ENCODE peak calls at places on chromosomes 5 and 9, in eight cellular contexts. Y, L, J, R, A, D, Q and Z are unnamed samples.

GRCh38 chr5:142100307-142100706 is 8.3 kb upstream of the NDFIP1 start:
- DNase-seq in Y (no peak), L (no peak), J (no peak), R (no peak), A (no peak), D (no peak), Q (no peak), Z (no peak)

GRCh38 chr5:172897691-172898512 is 61.3 kb upstream of the RPL26L1 start:
- DNase-seq in Y (peak), L (no peak), J (no peak), R (peak), A (no peak), D (peak), Q (no peak), Z (peak)

GRCh38 chr5:66789434-66789833 is 193.2 kb downstream of the MAST4 start:
- DNase-seq in Y (no peak), L (no peak), J (no peak), R (no peak), A (no peak), D (no peak), Q (no peak), Z (no peak)

GRCh38 chr5:132103380-132103951 is 29.9 kb downstream of the CSF2 start:
- DNase-seq in Y (peak), L (peak), J (no peak), R (peak), A (peak), D (peak), Q (peak), Z (peak)

GRCh38 chr5:81605299-81605698 is 145.6 kb downstream of the SSBP2 start:
- DNase-seq in Y (no peak), L (no peak), J (no peak), R (no peak), A (no peak), D (no peak), Q (no peak), Z (no peak)

GRCh38 chr5:10567181-10567591 is 3.3 kb downstream of the ANKRD33B start:
- DNase-seq in Y (no peak), L (peak), J (no peak), R (no peak), A (no peak), D (no peak), Q (no peak), Z (no peak)

GRCh38 chr5:96566775-96567174 is 95.4 kb upstream of the CAST start:
- DNase-seq in Y (no peak), L (no peak), J (no peak), R (no peak), A (no peak), D (no peak), Q (no peak), Z (no peak)

GRCh38 chr9:36018755-36019720 is 17.7 kb upstream of the RECK start:
- DNase-seq in Y (no peak), L (no peak), J (no peak), R (peak), A (no peak), D (peak), Q (no peak), Z (no peak)

GRCh38 chr9:89879711-89880110 is 274.9 kb downstream of the GADD45G start:
- DNase-seq in Y (peak), L (peak), J (peak), R (peak), A (peak), D (no peak), Q (no peak), Z (no peak)

GRCh38 chr5:179870403-179870903 is 11.8 kb upstream of the MRNIP start:
- DNase-seq in Y (peak), L (no peak), J (peak), R (no peak), A (peak), D (peak), Q (peak), Z (no peak)

GRCh38 chr5:102523541-102524175 is 24.9 kb upstream of the SLCO6A1 start:
- DNase-seq in Y (no peak), L (no peak), J (no peak), R (no peak), A (no peak), D (no peak), Q (no peak), Z (no peak)

GRCh38 chr5:180523629-180524466 is 29.7 kb downstream of the CNOT6 start:
- DNase-seq in Y (no peak), L (no peak), J (no peak), R (no peak), A (no peak), D (peak), Q (no peak), Z (no peak)

GRCh38 chr5:19771174-19771835 is 216.7 kb downstream of the CDH18 start:
- DNase-seq in Y (no peak), L (no peak), J (no peak), R (no peak), A (no peak), D (peak), Q (no peak), Z (no peak)

GRCh38 chr5:3596261-3596825 is 711 bp downstream of the IRX1 start:
- DNase-seq in Y (no peak), L (no peak), J (no peak), R (peak), A (no peak), D (no peak), Q (no peak), Z (no peak)

GRCh38 chr9:124625084-124625483 is 117.9 kb upstream of the NR5A1 start:
- DNase-seq in Y (no peak), L (no peak), J (no peak), R (no peak), A (no peak), D (no peak), Q (no peak), Z (no peak)

GRCh38 chr9:19281801-19282200 is 51.3 kb downstream of the DENND4C start:
- DNase-seq in Y (no peak), L (no peak), J (no peak), R (no peak), A (no peak), D (no peak), Q (no peak), Z (no peak)

GRCh38 chr5:130890610-130891009 is 274.4 kb downstream of the HINT1 start:
- DNase-seq in Y (no peak), L (no peak), J (no peak), R (no peak), A (no peak), D (no peak), Q (no peak), Z (no peak)

GRCh38 chr5:464843-465590 is 22.0 kb downstream of the EXOC3 start:
- DNase-seq in Y (no peak), L (no peak), J (peak), R (no peak), A (no peak), D (no peak), Q (no peak), Z (no peak)

GRCh38 chr5:60844429-60844890 is 391 bp upstream of the ELOVL7 start:
- DNase-seq in Y (no peak), L (no peak), J (no peak), R (peak), A (no peak), D (peak), Q (no peak), Z (no peak)

GRCh38 chr9:89993678-89994630 is 389.1 kb downstream of the GADD45G start:
- DNase-seq in Y (peak), L (peak), J (no peak), R (no peak), A (no peak), D (no peak), Q (peak), Z (no peak)

GRCh38 chr5:83306572-83307241 is 164.8 kb upstream of the VCAN start:
- DNase-seq in Y (peak), L (peak), J (no peak), R (peak), A (peak), D (peak), Q (peak), Z (peak)

GRCh38 chr5:141878186-141878770 is at the start of gene PCDH1:
- DNase-seq in Y (no peak), L (no peak), J (no peak), R (peak), A (peak), D (peak), Q (no peak), Z (no peak)

GRCh38 chr9:13513710-13514444 is 234.4 kb upstream of the MPDZ start:
- DNase-seq in Y (no peak), L (no peak), J (no peak), R (peak), A (no peak), D (no peak), Q (no peak), Z (no peak)

GRCh38 chr5:157562111-157562581 is 13.4 kb downstream of the ADAM19 start:
- DNase-seq in Y (peak), L (no peak), J (no peak), R (no peak), A (no peak), D (peak), Q (no peak), Z (no peak)

GRCh38 chr5:131221888-131222287 is 42.0 kb upstream of the CDC42SE2 start:
- DNase-seq in Y (no peak), L (no peak), J (no peak), R (peak), A (no peak), D (peak), Q (no peak), Z (no peak)

GRCh38 chr5:125696762-125697161 is 726.4 kb upstream of the GRAMD2B start:
- DNase-seq in Y (no peak), L (no peak), J (no peak), R (peak), A (no peak), D (peak), Q (no peak), Z (peak)

GRCh38 chr5:57231607-57232006 is 57.7 kb downstream of the GPBP1 start:
- DNase-seq in Y (no peak), L (no peak), J (no peak), R (no peak), A (no peak), D (peak), Q (no peak), Z (no peak)

GRCh38 chr9:137318565-137318964 is 16.5 kb upstream of the NRARP start:
- DNase-seq in Y (no peak), L (no peak), J (no peak), R (no peak), A (no peak), D (no peak), Q (no peak), Z (no peak)

GRCh38 chr9:4475301-4475700 is 15.0 kb upstream of the SLC1A1 start:
- DNase-seq in Y (no peak), L (no peak), J (no peak), R (no peak), A (no peak), D (peak), Q (no peak), Z (no peak)

GRCh38 chr9:806285-807156 is 35.0 kb upstream of the DMRT1 start:
- DNase-seq in Y (no peak), L (no peak), J (no peak), R (peak), A (no peak), D (peak), Q (no peak), Z (no peak)

GRCh38 chr5:57653636-57654290 is 171.2 kb upstream of the ACTBL2 start:
- DNase-seq in Y (no peak), L (no peak), J (no peak), R (no peak), A (no peak), D (no peak), Q (no peak), Z (no peak)

GRCh38 chr5:178818094-178818493 is 41.7 kb upstream of the ZNF354B start:
- DNase-seq in Y (no peak), L (no peak), J (no peak), R (no peak), A (no peak), D (no peak), Q (no peak), Z (no peak)

GRCh38 chr5:95647886-95648860 is 1.6 kb downstream of the RFESD start:
- DNase-seq in Y (no peak), L (no peak), J (no peak), R (no peak), A (no peak), D (peak), Q (no peak), Z (no peak)

GRCh38 chr5:81846301-81846700 is 95.4 kb upstream of the SSBP2 start:
- DNase-seq in Y (no peak), L (no peak), J (no peak), R (no peak), A (no peak), D (no peak), Q (no peak), Z (no peak)

GRCh38 chr9:77447646-77448045 is 200.5 kb downstream of the GNA14 start:
- DNase-seq in Y (no peak), L (no peak), J (no peak), R (no peak), A (no peak), D (no peak), Q (no peak), Z (no peak)

DNA sequence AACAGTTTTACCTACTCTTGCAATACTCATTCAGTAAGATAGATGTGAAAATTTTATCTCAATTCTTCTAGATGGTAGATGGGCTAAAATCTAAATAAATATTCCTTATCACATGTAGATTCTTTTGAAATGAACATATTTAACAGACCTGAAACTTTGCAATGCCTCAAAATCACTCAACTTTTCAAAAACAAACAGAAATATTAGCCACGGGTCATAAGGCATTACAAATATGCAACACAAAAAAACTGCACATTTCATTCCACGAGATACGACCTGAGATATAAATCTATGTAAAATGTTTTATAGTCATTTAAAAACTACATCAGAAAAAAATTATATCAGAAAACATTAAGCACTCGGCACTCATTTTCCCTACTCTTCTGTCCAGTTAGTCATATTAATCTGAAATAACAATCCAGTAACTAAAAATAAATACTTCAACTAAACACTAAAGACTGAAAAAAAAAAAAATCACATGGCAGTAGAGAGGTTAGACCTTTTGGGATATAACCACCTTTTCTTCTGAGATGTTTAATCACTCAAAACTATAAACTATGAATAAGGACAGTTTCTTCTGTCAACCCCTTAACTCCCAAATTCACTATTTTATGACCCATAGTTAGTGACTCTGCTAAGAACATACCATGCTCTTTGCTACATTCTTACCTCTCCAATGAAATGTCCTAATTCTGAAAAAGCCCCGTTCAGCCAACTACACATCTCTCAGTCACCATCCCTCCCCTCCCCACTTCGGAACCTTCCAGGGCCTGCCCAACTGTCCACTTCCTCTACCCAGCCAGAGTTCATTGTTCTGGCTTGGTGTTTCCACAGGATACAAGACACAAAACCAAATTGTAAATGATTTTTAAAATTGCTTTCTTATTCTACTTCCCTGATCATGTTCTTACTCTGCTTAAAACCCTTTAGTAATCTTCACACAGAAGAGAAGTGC is 6.4 kb downstream of the HOMER1 start:
- DNase-seq in Y (no peak), L (no peak), J (no peak), R (no peak), A (no peak), D (no peak), Q (no peak), Z (no peak)
- TF ChIP-seq CTCF in Y (no peak), L (no peak), J (no peak), R (no peak), A (no peak), D (no peak), Q (no peak), Z (no peak)

DNA sequence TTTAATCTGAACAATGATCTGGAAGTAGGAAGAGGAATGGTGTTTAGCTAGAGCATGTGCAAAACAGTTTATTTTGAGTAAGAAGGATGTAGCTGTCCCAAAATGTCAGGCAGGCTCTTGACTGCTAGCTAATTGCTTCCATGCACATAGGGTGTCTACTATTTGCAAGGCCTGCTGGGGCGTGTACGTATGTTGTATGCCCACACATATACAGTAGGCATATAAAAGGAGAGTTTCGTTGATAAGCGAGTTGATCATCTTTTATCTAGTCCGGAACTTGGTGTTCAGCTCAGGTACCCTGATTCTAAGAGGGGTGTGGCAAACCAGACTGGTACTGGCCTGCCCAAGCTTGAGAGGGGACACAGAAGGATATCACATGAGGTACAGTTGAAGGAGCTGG is 177.2 kb downstream of the GOLPH3 start:
- DNase-seq in Y (no peak), L (no peak), J (no peak), R (no peak), A (no peak), D (no peak), Q (no peak), Z (no peak)
- H3K4me3 ChIP-seq in Y (no peak), L (no peak), J (no peak), R (no peak), A (no peak), D (no peak), Q (no peak), Z (no peak)

GRCh38 chr9:93827545-93828330 is 127.4 kb downstream of the BARX1 start:
- DNase-seq in Y (peak), L (peak), J (no peak), R (peak), A (peak), D (peak), Q (peak), Z (peak)

GRCh38 chr9:93826905-93827544 is 128.1 kb downstream of the BARX1 start:
- DNase-seq in Y (no peak), L (no peak), J (no peak), R (no peak), A (no peak), D (no peak), Q (no peak), Z (no peak)

GRCh38 chr9:93825348-93826115 is 129.6 kb downstream of the BARX1 start:
- DNase-seq in Y (no peak), L (no peak), J (no peak), R (no peak), A (no peak), D (no peak), Q (no peak), Z (no peak)

GRCh38 chr9:93824386-93825294 is 130.5 kb downstream of the BARX1 start:
- DNase-seq in Y (no peak), L (peak), J (no peak), R (no peak), A (no peak), D (no peak), Q (no peak), Z (no peak)

GRCh38 chr9:93826209-93826608 is 128.9 kb downstream of the BARX1 start:
- DNase-seq in Y (no peak), L (no peak), J (no peak), R (no peak), A (no peak), D (no peak), Q (peak), Z (no peak)
- TF ChIP-seq CTCF in Y (peak), L (no peak), J (no peak), R (peak), A (no peak), D (no peak), Q (peak), Z (peak)

GRCh38 chr5:138874241-138874640 is 894 bp downstream of the LRRTM2 start:
- DNase-seq in Y (no peak), L (no peak), J (no peak), R (peak), A (no peak), D (peak), Q (no peak), Z (no peak)
- H3K4me3 ChIP-seq in Y (no peak), L (no peak), J (peak), R (peak), A (no peak), D (no peak), Q (peak), Z (no peak)

GRCh38 chr5:177520906-177521513 is 4.2 kb upstream of the DDX41 start:
- DNase-seq in Y (no peak), L (no peak), J (no peak), R (peak), A (no peak), D (no peak), Q (no peak), Z (no peak)
- TF ChIP-seq CTCF in Y (peak), L (no peak), J (no peak), R (peak), A (no peak), D (peak), Q (no peak), Z (no peak)

GRCh38 chr9:16904655-16905054 is 34.2 kb upstream of the BNC2 start:
- DNase-seq in Y (no peak), L (no peak), J (no peak), R (no peak), A (no peak), D (no peak), Q (no peak), Z (no peak)
- H3K4me3 ChIP-seq in Y (no peak), L (no peak), J (no peak), R (no peak), A (no peak), D (no peak), Q (no peak), Z (no peak)